ENCODE peak calls at places on chromosome 18, in six cellular contexts. One of them, this sample, is unnamed.

GRCh38 chr18:77970814-77971213 is 721.2 kb downstream of the GALR1 start:
- DNase-seq in breast epithelium: no peak
- DNase-seq in fibroblast of gingiva: no peak
- DNase-seq in dermis microvascular lymphatic vessel endothelial cell: no peak
- DNase-seq in cardiac muscle cell: no peak
- DNase-seq in HCT116: no peak
- DNase-seq in this sample: no peak

GRCh38 chr18:10771053-10771709 is 245.4 kb downstream of the NAPG start:
- DNase-seq in cardiac muscle cell: no peak
- DNase-seq in breast epithelium: no peak
- DNase-seq in fibroblast of gingiva: no peak
- DNase-seq in HCT116: no peak
- DNase-seq in dermis microvascular lymphatic vessel endothelial cell: peak; percentile 14
- DNase-seq in this sample: no peak

GRCh38 chr18:70500748-70501147 is 211.9 kb downstream of the SOCS6 start:
- DNase-seq in cardiac muscle cell: no peak
- DNase-seq in dermis microvascular lymphatic vessel endothelial cell: no peak
- DNase-seq in HCT116: no peak
- DNase-seq in breast epithelium: no peak
- DNase-seq in fibroblast of gingiva: no peak
- DNase-seq in this sample: no peak

GRCh38 chr18:73848656-73849055 is 299.0 kb downstream of the FBXO15 start:
- DNase-seq in cardiac muscle cell: no peak
- DNase-seq in breast epithelium: no peak
- DNase-seq in fibroblast of gingiva: peak; percentile 96
- DNase-seq in dermis microvascular lymphatic vessel endothelial cell: peak; percentile 49
- DNase-seq in HCT116: no peak
- DNase-seq in this sample: no peak

GRCh38 chr18:78728301-78729098 is 251.1 kb upstream of the SALL3 start:
- DNase-seq in fibroblast of gingiva: no peak
- DNase-seq in HCT116: no peak
- DNase-seq in dermis microvascular lymphatic vessel endothelial cell: no peak
- DNase-seq in cardiac muscle cell: no peak
- DNase-seq in breast epithelium: no peak
- DNase-seq in this sample: no peak

GRCh38 chr18:13568443-13569392 is 157.6 kb downstream of the FAM210A start:
- DNase-seq in dermis microvascular lymphatic vessel endothelial cell: no peak
- DNase-seq in HCT116: no peak
- DNase-seq in cardiac muscle cell: no peak
- DNase-seq in breast epithelium: no peak
- DNase-seq in fibroblast of gingiva: no peak
- DNase-seq in this sample: peak; percentile 33

GRCh38 chr18:2729757-2730156 is 74.2 kb downstream of the SMCHD1 start:
- DNase-seq in dermis microvascular lymphatic vessel endothelial cell: no peak
- DNase-seq in breast epithelium: no peak
- DNase-seq in fibroblast of gingiva: no peak
- DNase-seq in HCT116: no peak
- DNase-seq in cardiac muscle cell: no peak
- DNase-seq in this sample: no peak

GRCh38 chr18:27695509-27695908 is 481.4 kb downstream of the CDH2 start:
- DNase-seq in dermis microvascular lymphatic vessel endothelial cell: no peak
- DNase-seq in cardiac muscle cell: no peak
- DNase-seq in breast epithelium: no peak
- DNase-seq in fibroblast of gingiva: no peak
- DNase-seq in HCT116: no peak
- DNase-seq in this sample: no peak

GRCh38 chr18:52716926-52717325 is 376.9 kb downstream of the DCC start:
- DNase-seq in HCT116: no peak
- DNase-seq in cardiac muscle cell: peak; percentile 47
- DNase-seq in breast epithelium: no peak
- DNase-seq in dermis microvascular lymphatic vessel endothelial cell: no peak
- DNase-seq in fibroblast of gingiva: no peak
- DNase-seq in this sample: no peak

GRCh38 chr18:66640431-66640830 is 36.5 kb upstream of the CDH19 start:
- DNase-seq in dermis microvascular lymphatic vessel endothelial cell: peak; percentile 87
- DNase-seq in breast epithelium: no peak
- DNase-seq in cardiac muscle cell: no peak
- DNase-seq in HCT116: no peak
- DNase-seq in fibroblast of gingiva: no peak
- DNase-seq in this sample: no peak

GRCh38 chr18:12996661-12997292 is 5.6 kb downstream of the CEP192 start:
- DNase-seq in dermis microvascular lymphatic vessel endothelial cell: no peak
- DNase-seq in HCT116: no peak
- DNase-seq in fibroblast of gingiva: no peak
- DNase-seq in breast epithelium: no peak
- DNase-seq in cardiac muscle cell: no peak
- DNase-seq in this sample: no peak

GRCh38 chr18:58311390-58311789 is 267.4 kb downstream of the NEDD4L start:
- DNase-seq in HCT116: no peak
- DNase-seq in dermis microvascular lymphatic vessel endothelial cell: no peak
- DNase-seq in breast epithelium: no peak
- DNase-seq in cardiac muscle cell: no peak
- DNase-seq in fibroblast of gingiva: no peak
- DNase-seq in this sample: no peak

This sample was measured in activated CD4-positive, CD25-positive, alpha-beta regulatory T cell treated with anti-CD3 and anti-CD28 coated beads, Interleukin-2, amount 50 U/mL, for 72 hours.